ENCODE peak calls at places on chromosomes 1 and 21, in seven cellular contexts. F is HFF-Myc, Y is A172, B is tibial artery, G is epithelial cell of esophagus, S is pancreas, N is psoas muscle. W is an unnamed sample.

GRCh38 chr1:93615201-93616150 is 66.2 kb downstream of the BCAR3 start:
- DNase-seq in F (peak; percentile 53), Y (peak; percentile 46), B (no peak), G (peak; percentile 78), S (no peak), N (no peak), W (peak; percentile 89)

GRCh38 chr1:19925342-19926070 is 2.1 kb upstream of the PLA2G2E start:
- DNase-seq in F (no peak), Y (peak; percentile 3), B (no peak), G (peak; percentile 71), S (no peak), N (no peak), W (peak; percentile 83)

GRCh38 chr1:180982424-180982823 is 40.2 kb downstream of the STX6 start:
- DNase-seq in F (no peak), Y (no peak), B (no peak), G (no peak), S (no peak), N (no peak), W (no peak)

GRCh38 chr1:88855986-88856385 is 35.4 kb downstream of the GTF2B start:
- DNase-seq in F (no peak), Y (no peak), B (no peak), G (peak; percentile 26), S (no peak), N (no peak), W (no peak)

GRCh38 chr1:235866207-235866912 is at the start of gene LYST:
- DNase-seq in F (no peak), Y (peak; percentile 61), B (peak; percentile 68), G (peak; percentile 63), S (no peak), N (peak; percentile 66), W (peak; percentile 47)

GRCh38 chr1:98874828-98875227 is 129.8 kb downstream of the PLPPR5 start:
- DNase-seq in F (no peak), Y (no peak), B (no peak), G (no peak), S (no peak), N (no peak), W (no peak)

GRCh38 chr1:116956378-116956777 is 45.2 kb upstream of the CD101 start:
- DNase-seq in F (no peak), Y (no peak), B (no peak), G (no peak), S (no peak), N (no peak), W (no peak)

GRCh38 chr1:167430134-167430848 is 88.0 kb downstream of the CD247 start:
- DNase-seq in F (no peak), Y (no peak), B (no peak), G (no peak), S (no peak), N (no peak), W (no peak)

GRCh38 chr1:45566722-45567121 is 16.1 kb downstream of the AKR1A1 start:
- DNase-seq in F (no peak), Y (no peak), B (peak; percentile 71), G (no peak), S (peak; percentile 58), N (peak; percentile 69), W (no peak)

GRCh38 chr21:39647476-39647875 is 34.7 kb downstream of the B3GALT5 start:
- DNase-seq in F (peak; percentile 22), Y (peak; percentile 92), B (no peak), G (peak; percentile 14), S (no peak), N (no peak), W (no peak)

GRCh38 chr1:36306210-36306901 is at the start of gene SH3D21:
- DNase-seq in F (no peak), Y (no peak), B (peak; percentile 74), G (peak; percentile 79), S (peak; percentile 85), N (peak; percentile 73), W (peak; percentile 82)

GRCh38 chr1:44707112-44707881 is 23.7 kb downstream of the RNU5D-1 start:
- DNase-seq in F (peak; percentile 79), Y (peak; percentile 87), B (peak; percentile 41), G (peak; percentile 98), S (no peak), N (no peak), W (peak; percentile 62)

GRCh38 chr1:3736131-3736561 is 16.1 kb upstream of the CCDC27 start:
- DNase-seq in F (no peak), Y (no peak), B (no peak), G (no peak), S (peak; percentile 36), N (no peak), W (peak; percentile 42)

GRCh38 chr1:13725714-13726175 is 25.8 kb downstream of the PRDM2 start:
- DNase-seq in F (no peak), Y (no peak), B (no peak), G (peak; percentile 67), S (no peak), N (no peak), W (no peak)

GRCh38 chr1:147625274-147625986 is 44.9 kb downstream of the ACP6 start:
- DNase-seq in F (no peak), Y (no peak), B (no peak), G (no peak), S (no peak), N (no peak), W (no peak)

GRCh38 chr1:167915528-167916102 is 1.7 kb upstream of the ADCY10 start:
- DNase-seq in F (no peak), Y (no peak), B (no peak), G (no peak), S (no peak), N (no peak), W (no peak)

GRCh38 chr1:159911668-159912067 is 11.7 kb upstream of the CFAP45 start:
- DNase-seq in F (no peak), Y (no peak), B (no peak), G (no peak), S (no peak), N (no peak), W (no peak)

GRCh38 chr1:238568707-238569106 is 678.0 kb upstream of the ZP4 start:
- DNase-seq in F (no peak), Y (no peak), B (no peak), G (no peak), S (no peak), N (no peak), W (no peak)

GRCh38 chr1:207868769-207869721 is 41.9 kb downstream of the CD34 start:
- DNase-seq in F (no peak), Y (peak; percentile 57), B (peak; percentile 90), G (peak; percentile 82), S (peak; percentile 90), N (peak; percentile 86), W (no peak)

GRCh38 chr1:76294470-76295194 is 220.1 kb downstream of the ST6GALNAC3 start:
- DNase-seq in F (no peak), Y (no peak), B (no peak), G (no peak), S (no peak), N (no peak), W (no peak)

GRCh38 chr1:182301467-182302198 is 90.0 kb downstream of the GLUL start:
- DNase-seq in F (no peak), Y (no peak), B (no peak), G (peak; percentile 50), S (no peak), N (no peak), W (no peak)

GRCh38 chr21:20086508-20086907 is 911.7 kb upstream of the NCAM2 start:
- DNase-seq in F (no peak), Y (no peak), B (no peak), G (no peak), S (no peak), N (no peak), W (no peak)

GRCh38 chr1:101520302-101520701 is 283.5 kb downstream of the S1PR1 start:
- DNase-seq in F (peak; percentile 7), Y (peak; percentile 32), B (no peak), G (peak; percentile 61), S (no peak), N (no peak), W (no peak)

GRCh38 chr1:6483010-6483760 is 8.3 kb downstream of the PLEKHG5 start:
- DNase-seq in F (no peak), Y (no peak), B (no peak), G (no peak), S (no peak), N (no peak), W (no peak)

GRCh38 chr1:160018900-160019299 is 12.9 kb downstream of the PIGM start:
- DNase-seq in F (no peak), Y (peak; percentile 72), B (no peak), G (peak; percentile 54), S (no peak), N (no peak), W (no peak)

W was measured in RWPE2.